ENCODE peak calls at places on chromosomes 5 and 9, in nine cellular contexts. Y is AG10803; N is CD8-positive, alpha-beta T cell; R is WTC11; V is D721Med; G is CD14-positive monocyte; O is endothelial cell; L is upper lobe of right lung; B is GM12865. F is an unnamed sample.

GRCh38 chr9:107784235-107784958 is 294.8 kb upstream of the KLF4 start:
- DNase-seq in Y (peak), N (no peak), R (no peak), V (no peak), G (no peak), O (peak), L (no peak), B (peak), F (peak)

GRCh38 chr5:40685952-40686351 is 6.2 kb downstream of the PTGER4 start:
- DNase-seq in Y (no peak), N (no peak), R (no peak), V (no peak), G (no peak), O (no peak), L (no peak), B (no peak), F (no peak)

GRCh38 chr9:14203366-14204056 is 110.4 kb downstream of the NFIB start:
- DNase-seq in Y (no peak), N (no peak), R (no peak), V (no peak), G (no peak), O (no peak), L (peak), B (no peak), F (no peak)

GRCh38 chr9:107137495-107138202 is 145.4 kb upstream of the RAD23B start:
- DNase-seq in Y (peak), N (no peak), R (no peak), V (no peak), G (no peak), O (peak), L (no peak), B (peak), F (peak)

GRCh38 chr9:130682490-130683121 is 11.0 kb upstream of the EXOSC2 start:
- DNase-seq in Y (peak), N (peak), R (peak), V (peak), G (peak), O (peak), L (peak), B (peak), F (peak)

GRCh38 chr5:28473531-28474107 is 1435.2 kb upstream of the CDH9 start:
- DNase-seq in Y (no peak), N (no peak), R (no peak), V (no peak), G (no peak), O (no peak), L (no peak), B (no peak), F (peak)

GRCh38 chr5:25107878-25108277 is 463.1 kb upstream of the CDH10 start:
- DNase-seq in Y (no peak), N (no peak), R (no peak), V (no peak), G (no peak), O (no peak), L (no peak), B (no peak), F (no peak)

GRCh38 chr5:13215806-13216205 is 728.7 kb downstream of the DNAH5 start:
- DNase-seq in Y (no peak), N (no peak), R (no peak), V (no peak), G (no peak), O (no peak), L (no peak), B (no peak), F (no peak)

GRCh38 chr9:77022783-77023440 is 3.5 kb downstream of the FOXB2 start:
- DNase-seq in Y (no peak), N (no peak), R (peak), V (no peak), G (no peak), O (peak), L (no peak), B (no peak), F (no peak)

GRCh38 chr5:172299916-172300439 is 16.4 kb upstream of the UBTD2 start:
- DNase-seq in Y (no peak), N (no peak), R (no peak), V (no peak), G (no peak), O (no peak), L (no peak), B (peak), F (peak)

GRCh38 chr5:131110256-131110594 is 54.8 kb downstream of the HINT1 start:
- DNase-seq in Y (no peak), N (no peak), R (no peak), V (no peak), G (no peak), O (no peak), L (no peak), B (no peak), F (no peak)
- TF ChIP-seq CTCF in Y (no peak), N (peak), R (no peak), V (no peak), G (peak), O (no peak), L (no peak), B (no peak), F (no peak)

DNA sequence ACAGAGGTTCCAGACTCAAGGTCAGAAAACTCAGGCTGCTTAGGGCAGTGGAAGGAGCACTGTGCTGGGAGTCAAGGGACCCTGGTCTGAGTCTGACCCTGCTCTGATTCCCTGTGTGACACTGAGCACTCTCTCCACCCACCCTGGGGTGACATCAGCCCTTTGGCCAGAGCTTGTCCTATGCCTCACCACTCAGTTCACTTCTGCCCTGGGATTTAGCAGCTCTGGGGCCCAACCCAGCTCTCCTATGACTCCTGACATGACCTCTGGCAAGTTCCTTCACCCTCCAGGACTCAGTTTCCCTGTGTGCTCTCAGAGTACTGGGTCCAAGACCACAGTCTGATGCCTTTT is 63.9 kb downstream of the FAM114A2 start:
- DNase-seq in Y (no peak), N (no peak), R (no peak), V (no peak), G (no peak), O (no peak), L (no peak), B (no peak), F (no peak)
- TF ChIP-seq CTCF in Y (no peak), N (no peak), R (no peak), V (no peak), G (peak), O (no peak), L (no peak), B (no peak), F (no peak)

DNA sequence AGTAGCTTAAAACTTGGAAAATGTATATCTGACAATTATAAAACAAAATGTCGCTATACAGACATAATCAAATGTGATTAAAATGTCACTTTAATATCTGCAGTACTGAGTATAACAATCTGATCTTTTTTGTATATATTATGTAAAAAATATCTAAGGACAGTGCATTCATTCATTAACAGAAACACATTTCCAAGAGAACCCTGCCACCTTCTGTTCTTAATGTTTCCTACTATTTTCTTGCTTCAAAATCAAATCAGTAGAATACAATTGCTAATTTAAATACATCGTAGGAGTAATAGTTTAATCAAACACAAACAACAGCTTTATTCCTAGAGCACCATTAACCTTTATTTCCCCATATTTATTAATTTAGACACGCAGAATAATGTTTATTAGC is 142.6 kb upstream of the ST8SIA4 start:
- DNase-seq in Y (no peak), N (no peak), R (no peak), V (no peak), G (no peak), O (no peak), L (no peak), B (peak), F (peak)
- TF ChIP-seq CTCF in Y (no peak), N (peak), R (no peak), V (peak), G (peak), O (no peak), L (peak), B (no peak), F (no peak)

GRCh38 chr5:16345454-16345853 is 120.1 kb downstream of the ZNF622 start:
- DNase-seq in Y (peak), N (no peak), R (no peak), V (no peak), G (no peak), O (no peak), L (no peak), B (no peak), F (no peak)
- TF ChIP-seq CTCF in Y (peak), N (no peak), R (no peak), V (no peak), G (no peak), O (no peak), L (no peak), B (no peak), F (no peak)

DNA sequence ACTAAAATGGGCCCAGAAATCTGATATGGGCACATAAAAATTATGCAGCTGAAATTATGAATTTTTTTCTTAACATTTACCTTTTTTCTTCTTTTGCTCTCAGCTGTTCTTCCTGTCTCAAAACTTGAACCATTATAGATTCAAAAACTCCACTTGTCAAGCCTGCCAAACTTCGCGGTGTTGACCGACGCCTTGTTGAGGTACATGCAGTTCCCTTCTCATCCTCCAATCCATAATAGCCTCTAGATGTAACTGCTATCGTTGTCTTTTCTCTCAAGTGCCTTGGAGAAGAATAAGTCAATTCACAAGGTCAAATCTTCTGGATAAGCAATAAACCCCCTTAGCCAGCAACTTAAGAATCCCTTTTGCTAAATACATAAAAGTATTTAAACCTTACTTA is 27.2 kb downstream of the RANBP6 start:
- DNase-seq in Y (no peak), N (no peak), R (no peak), V (no peak), G (no peak), O (no peak), L (no peak), B (no peak), F (no peak)
- TF ChIP-seq CTCF in Y (no peak), N (no peak), R (no peak), V (no peak), G (no peak), O (no peak), L (no peak), B (no peak), F (no peak)

GRCh38 chr5:76604838-76605237 is 18.4 kb downstream of the F2RL2 start:
- DNase-seq in Y (peak), N (no peak), R (no peak), V (no peak), G (no peak), O (no peak), L (no peak), B (no peak), F (no peak)

GRCh38 chr5:76607353-76607871 is 15.8 kb downstream of the F2RL2 start:
- DNase-seq in Y (peak), N (no peak), R (no peak), V (no peak), G (no peak), O (no peak), L (no peak), B (no peak), F (no peak)

GRCh38 chr5:76601470-76601869 is 21.7 kb downstream of the F2RL2 start:
- DNase-seq in Y (peak), N (no peak), R (no peak), V (no peak), G (no peak), O (peak), L (no peak), B (peak), F (peak)

GRCh38 chr5:76606665-76607064 is 16.5 kb downstream of the F2RL2 start:
- DNase-seq in Y (no peak), N (no peak), R (no peak), V (no peak), G (no peak), O (no peak), L (no peak), B (no peak), F (no peak)

GRCh38 chr5:76602094-76602726 is 21.0 kb downstream of the F2RL2 start:
- DNase-seq in Y (no peak), N (no peak), R (no peak), V (no peak), G (no peak), O (no peak), L (no peak), B (no peak), F (no peak)
- TF ChIP-seq CTCF in Y (peak), N (no peak), R (no peak), V (peak), G (no peak), O (peak), L (no peak), B (no peak), F (no peak)

GRCh38 chr5:72883850-72884249 is 67.4 kb downstream of the TNPO1 start:
- DNase-seq in Y (no peak), N (no peak), R (no peak), V (no peak), G (no peak), O (no peak), L (no peak), B (no peak), F (no peak)

GRCh38 chr5:72882989-72883388 is 66.5 kb downstream of the TNPO1 start:
- DNase-seq in Y (no peak), N (no peak), R (no peak), V (no peak), G (no peak), O (no peak), L (no peak), B (no peak), F (no peak)

DNA sequence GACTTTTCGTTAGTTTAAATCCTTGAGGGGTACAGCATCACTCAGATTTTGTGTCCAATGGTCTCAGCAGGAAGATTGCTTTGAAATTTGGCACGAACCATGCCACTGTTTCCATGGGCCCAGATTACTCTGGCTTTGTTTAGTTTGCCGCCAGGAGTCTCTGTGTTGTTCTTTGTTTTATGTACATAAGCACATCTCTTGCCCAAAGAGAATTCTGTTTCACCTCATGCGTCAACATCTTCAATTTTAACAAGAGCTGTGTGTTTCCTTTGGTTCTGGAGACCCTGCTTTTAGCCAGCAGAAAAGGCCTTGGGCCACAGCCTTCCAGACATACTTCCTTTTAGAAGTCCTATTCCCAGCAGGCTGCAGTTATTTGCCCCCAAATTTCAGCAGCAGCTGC is 62.4 kb downstream of the TNPO1 start:
- DNase-seq in Y (no peak), N (no peak), R (no peak), V (no peak), G (no peak), O (no peak), L (no peak), B (no peak), F (no peak)
- TF ChIP-seq CTCF in Y (no peak), N (no peak), R (no peak), V (no peak), G (no peak), O (no peak), L (no peak), B (no peak), F (no peak)

GRCh38 chr5:98085593-98085992 is 687.9 kb upstream of the RGMB start:
- DNase-seq in Y (no peak), N (no peak), R (no peak), V (no peak), G (no peak), O (no peak), L (no peak), B (no peak), F (no peak)
- TF ChIP-seq CTCF in Y (no peak), N (no peak), R (no peak), V (no peak), G (no peak), O (no peak), L (no peak), B (no peak), F (no peak)

GRCh38 chr9:132228062-132228461 is 66.2 kb downstream of the NTNG2 start:
- DNase-seq in Y (no peak), N (peak), R (no peak), V (no peak), G (no peak), O (no peak), L (no peak), B (no peak), F (no peak)

GRCh38 chr9:132224645-132225044 is 62.8 kb downstream of the NTNG2 start:
- DNase-seq in Y (no peak), N (no peak), R (no peak), V (no peak), G (no peak), O (no peak), L (no peak), B (no peak), F (no peak)

GRCh38 chr9:132221941-132222340 is 60.1 kb downstream of the NTNG2 start:
- DNase-seq in Y (no peak), N (no peak), R (no peak), V (no peak), G (no peak), O (no peak), L (no peak), B (no peak), F (no peak)

GRCh38 chr9:132231019-132231701 is 69.3 kb downstream of the NTNG2 start:
- DNase-seq in Y (no peak), N (no peak), R (no peak), V (no peak), G (no peak), O (no peak), L (no peak), B (no peak), F (no peak)

DNA sequence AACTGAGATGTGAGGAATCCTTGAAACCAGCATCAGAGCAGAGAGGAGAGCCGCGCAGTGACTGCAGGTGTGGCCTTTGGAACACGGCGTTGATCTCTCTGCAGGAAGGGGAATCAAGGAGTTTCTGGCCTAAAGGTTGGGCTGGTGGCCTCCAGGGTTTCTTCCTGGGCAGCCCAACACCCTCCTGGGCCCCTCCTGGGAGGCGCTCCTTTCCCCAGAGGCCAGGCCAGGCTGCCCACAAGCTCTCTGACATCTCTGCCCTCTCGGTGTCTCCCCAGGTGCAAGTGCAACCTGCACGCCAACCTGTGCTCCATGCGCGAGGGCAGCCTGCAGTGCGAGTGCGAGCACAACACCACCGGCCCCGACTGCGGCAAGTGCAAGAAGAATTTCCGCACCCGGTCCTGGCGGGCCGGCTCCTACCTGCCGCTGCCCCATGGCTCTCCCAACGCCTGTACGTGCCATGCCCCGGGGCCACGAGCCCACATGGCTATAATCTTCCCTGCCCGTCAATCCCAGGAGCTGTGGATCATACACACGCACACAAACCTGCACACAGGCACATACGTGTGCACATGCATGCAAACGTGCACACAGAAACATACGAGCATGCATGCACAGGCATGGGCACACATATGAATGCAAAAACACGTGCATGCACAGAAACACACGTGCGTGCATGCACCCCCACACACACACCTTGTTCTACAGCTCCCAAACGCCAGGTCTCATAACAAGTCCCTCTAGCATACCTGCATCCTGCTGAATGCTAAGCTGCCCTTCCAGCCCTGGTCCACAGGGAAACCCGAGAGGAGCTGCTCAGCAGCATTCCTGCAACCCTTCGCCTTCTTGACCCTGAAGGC is 64.9 kb downstream of the NTNG2 start:
- DNase-seq in Y (no peak), N (no peak), R (no peak), V (no peak), G (no peak), O (no peak), L (no peak), B (no peak), F (no peak)
- TF ChIP-seq CTCF in Y (no peak), N (no peak), R (no peak), V (no peak), G (no peak), O (no peak), L (no peak), B (no peak), F (no peak)

DNA sequence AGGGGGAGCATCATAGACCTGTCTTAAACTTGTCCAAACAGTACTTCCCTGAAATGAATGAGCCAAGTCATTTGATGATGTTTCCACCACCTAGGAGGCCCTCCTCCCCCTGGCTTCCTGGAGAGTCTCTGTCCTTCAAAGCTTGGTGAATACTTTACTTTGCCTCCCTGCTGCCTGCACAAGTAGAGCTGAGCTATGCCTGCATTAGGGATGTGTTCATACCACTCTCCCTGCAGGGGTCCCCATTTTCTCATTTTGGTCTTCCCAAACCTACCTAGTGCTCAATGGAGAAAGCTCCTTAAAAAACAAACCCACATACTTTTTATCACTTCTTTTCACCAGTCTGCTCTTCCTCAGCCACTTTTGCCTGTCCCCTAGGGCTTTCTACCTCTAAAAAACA is 7.7 kb downstream of the CCNI2 start:
- DNase-seq in Y (peak), N (no peak), R (no peak), V (no peak), G (no peak), O (peak), L (no peak), B (no peak), F (peak)
- TF ChIP-seq CTCF in Y (peak), N (no peak), R (no peak), V (no peak), G (no peak), O (no peak), L (no peak), B (no peak), F (peak)